ENCODE peak calls at places on chromosome 19, in four cellular contexts. One of them, this sample, is unnamed.

GRCh38 chr19:40416918-40417713 is 3.9 kb upstream of the PRX start:
- DNase-seq in H1: no peak
- DNase-seq in H9: no peak
- DNase-seq in neuronal stem cell: no peak
- DNase-seq in this sample: no peak

GRCh38 chr19:39083983-39084731 is at the start of gene ACP7:
- DNase-seq in neuronal stem cell: no peak
- DNase-seq in H1: no peak
- DNase-seq in H9: no peak
- DNase-seq in this sample: no peak

GRCh38 chr19:5477451-5478215 is 22.4 kb downstream of the ZNRF4 start:
- DNase-seq in H1: no peak
- DNase-seq in H9: no peak
- DNase-seq in neuronal stem cell: no peak
- DNase-seq in this sample: no peak

GRCh38 chr19:13010038-13010991 is 15.0 kb downstream of the NFIX start:
- DNase-seq in H1: no peak
- DNase-seq in neuronal stem cell: no peak
- DNase-seq in H9: peak; percentile 48
- DNase-seq in this sample: no peak

GRCh38 chr19:51194527-51195315 is 30.2 kb upstream of the CD33 start:
- DNase-seq in H1: no peak
- DNase-seq in neuronal stem cell: no peak
- DNase-seq in H9: no peak
- DNase-seq in this sample: no peak

GRCh38 chr19:5330307-5330720 is 10.3 kb downstream of the PTPRS start:
- DNase-seq in neuronal stem cell: no peak
- DNase-seq in H9: no peak
- DNase-seq in H1: no peak
- DNase-seq in this sample: no peak

GRCh38 chr19:2719910-2720776 is 1.0 kb downstream of the DIRAS1 start:
- DNase-seq in neuronal stem cell: no peak
- DNase-seq in H1: no peak
- DNase-seq in H9: peak; percentile 63
- DNase-seq in this sample: no peak

GRCh38 chr19:5904302-5905071 is at the start of gene VMAC:
- DNase-seq in neuronal stem cell: peak; percentile 100
- DNase-seq in H1: peak; percentile 100
- DNase-seq in H9: peak; percentile 100
- DNase-seq in this sample: peak; percentile 100

GRCh38 chr19:42010245-42011126 is 16.5 kb upstream of the ATP1A3 start:
- DNase-seq in H1: no peak
- DNase-seq in neuronal stem cell: no peak
- DNase-seq in H9: no peak
- DNase-seq in this sample: no peak

GRCh38 chr19:51127032-51127431 is 2.3 kb downstream of the SIGLEC9 start:
- DNase-seq in H9: no peak
- DNase-seq in H1: no peak
- DNase-seq in neuronal stem cell: no peak
- DNase-seq in this sample: no peak

GRCh38 chr19:36652958-36653357 is 13.7 kb downstream of the ZNF461 start:
- DNase-seq in H9: no peak
- DNase-seq in H1: no peak
- DNase-seq in neuronal stem cell: no peak
- DNase-seq in this sample: no peak

GRCh38 chr19:56884481-56884880 is 44.0 kb upstream of the PEG3 start:
- DNase-seq in H1: no peak
- DNase-seq in H9: no peak
- DNase-seq in neuronal stem cell: no peak
- DNase-seq in this sample: peak; percentile 66

GRCh38 chr19:50878851-50879250 is 5.6 kb downstream of the KLK2 start:
- DNase-seq in H1: no peak
- DNase-seq in H9: no peak
- DNase-seq in neuronal stem cell: no peak
- DNase-seq in this sample: no peak

GRCh38 chr19:39415111-39416046 is 2.9 kb downstream of the PLEKHG2 start:
- DNase-seq in neuronal stem cell: no peak
- DNase-seq in H1: no peak
- DNase-seq in H9: peak; percentile 74
- DNase-seq in this sample: no peak

GRCh38 chr19:4197625-4198466 is 15.4 kb downstream of the ANKRD24 start:
- DNase-seq in H1: no peak
- DNase-seq in neuronal stem cell: no peak
- DNase-seq in H9: peak; percentile 63
- DNase-seq in this sample: no peak

GRCh38 chr19:48925240-48925843 is 8.2 kb upstream of the DHDH start:
- DNase-seq in H1: no peak
- DNase-seq in neuronal stem cell: no peak
- DNase-seq in H9: no peak
- DNase-seq in this sample: no peak

DNA sequence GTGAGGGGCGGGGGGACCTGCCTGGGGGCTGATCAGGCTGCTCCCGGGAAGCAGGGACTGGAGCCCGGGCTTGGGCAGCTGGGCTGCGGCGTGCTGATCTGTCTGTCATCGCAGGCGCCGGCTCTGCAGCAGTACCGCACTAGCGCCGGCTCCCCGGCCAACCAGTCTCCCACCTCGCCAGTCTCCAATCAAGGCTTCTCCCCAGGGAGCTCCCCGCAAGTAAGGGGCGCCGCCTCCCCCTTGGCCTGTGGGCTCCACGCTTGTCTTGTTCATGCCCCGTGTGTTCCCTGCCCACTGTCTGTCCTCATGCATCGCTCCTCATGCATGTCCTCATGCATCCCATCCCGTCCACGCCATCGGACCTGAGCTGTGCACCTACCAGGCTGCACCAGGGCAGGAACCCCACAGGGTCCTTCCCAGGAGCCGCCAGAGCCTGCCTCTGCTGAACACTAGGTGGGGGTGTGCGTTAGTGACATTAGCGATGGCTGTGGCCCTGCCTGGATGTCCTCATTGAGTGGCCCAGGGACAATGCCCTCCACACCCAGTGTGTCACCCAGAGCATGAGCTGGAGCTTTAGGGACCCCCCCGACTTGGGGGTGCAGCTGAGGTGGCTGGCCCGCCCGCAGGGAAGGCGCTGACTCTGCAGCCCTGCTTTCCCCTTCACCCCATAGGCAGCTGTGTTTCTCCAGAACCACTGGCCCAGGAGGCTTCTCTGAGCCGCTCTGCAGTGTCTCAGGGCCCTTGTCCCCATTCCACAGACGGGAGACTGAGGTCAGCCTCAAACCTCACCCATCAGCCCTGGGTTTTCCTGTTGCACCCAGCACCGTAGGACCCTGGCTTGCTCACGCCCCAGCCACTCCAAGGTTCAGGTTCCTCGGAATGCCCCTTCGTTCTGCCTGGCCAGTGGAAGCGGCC is 19.5 kb downstream of the COMP start:
- DNase-seq in H1: no peak
- DNase-seq in H9: peak; percentile 62
- DNase-seq in neuronal stem cell: no peak
- DNase-seq in this sample: no peak
- H4K91ac ChIP-seq in H1: no peak overlapping the region
- H4K91ac ChIP-seq in H9: no peak overlapping the region
- H4K91ac ChIP-seq in neuronal stem cell: no peak overlapping the region
- H4K91ac ChIP-seq in this sample: no peak overlapping the region

GRCh38 chr19:28961772-28962500 is 251.0 kb downstream of the UQCRFS1 start:
- DNase-seq in H9: no peak
- DNase-seq in neuronal stem cell: no peak
- DNase-seq in H1: no peak
- DNase-seq in this sample: peak; percentile 18
- H3K23ac ChIP-seq in H9: no peak overlapping the region
- H3K23ac ChIP-seq in neuronal stem cell: no peak overlapping the region
- H3K23ac ChIP-seq in H1: no peak overlapping the region
- H3K23ac ChIP-seq in this sample: no peak overlapping the region

GRCh38 chr19:35042954-35043604 is 1.6 kb downstream of the HPN start:
- DNase-seq in neuronal stem cell: no peak
- DNase-seq in H9: no peak
- DNase-seq in H1: no peak
- DNase-seq in this sample: no peak

GRCh38 chr19:35042056-35042730 is 672 bp downstream of the HPN start:
- DNase-seq in H9: no peak
- DNase-seq in neuronal stem cell: no peak
- DNase-seq in H1: no peak
- DNase-seq in this sample: no peak

GRCh38 chr19:35040474-35040825 is 1.1 kb upstream of the HPN start:
- DNase-seq in H9: no peak
- DNase-seq in H1: no peak
- DNase-seq in neuronal stem cell: no peak
- DNase-seq in this sample: no peak

GRCh38 chr19:35040826-35041547 is 534 bp upstream of the HPN start:
- DNase-seq in neuronal stem cell: no peak
- DNase-seq in H9: peak; percentile 87
- DNase-seq in H1: no peak
- DNase-seq in this sample: peak; percentile 26

DNA sequence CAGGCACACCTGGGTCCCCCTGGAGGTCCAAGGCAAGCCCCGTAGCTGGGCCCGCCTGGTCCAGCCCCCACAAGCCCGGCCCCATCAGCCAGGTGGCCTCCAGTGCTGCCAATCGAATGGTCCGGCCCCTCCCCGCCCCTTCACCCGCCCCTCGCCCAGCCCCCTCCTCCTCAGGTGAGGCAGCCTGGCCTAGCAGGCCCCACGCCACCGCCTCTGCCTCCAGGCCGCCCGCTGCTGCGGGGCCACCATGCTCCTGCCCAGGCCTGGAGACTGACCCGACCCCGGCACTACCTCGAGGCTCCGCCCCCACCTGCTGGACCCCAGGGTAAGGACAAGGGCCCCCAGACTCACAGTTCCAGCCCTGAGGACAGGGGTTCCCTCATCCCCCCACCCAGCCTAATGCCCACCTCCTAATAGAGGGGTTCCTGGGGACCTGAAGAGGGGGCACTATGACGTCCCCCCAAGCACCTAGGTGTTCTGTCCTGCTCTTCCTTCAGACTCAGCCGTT is at the start of gene HPN:
- DNase-seq in neuronal stem cell: no peak
- DNase-seq in H1: no peak
- DNase-seq in H9: peak; percentile 96
- DNase-seq in this sample: no peak
- H2BK5ac ChIP-seq in neuronal stem cell: peak within 1 kb of the TSS; percentile 5
- H2BK5ac ChIP-seq in H1: peak within 1 kb of the TSS; percentile 93
- H2BK5ac ChIP-seq in H9: no peak within 1 kb of the TSS
- H2BK5ac ChIP-seq in this sample: peak within 1 kb of the TSS; percentile 77

DNA sequence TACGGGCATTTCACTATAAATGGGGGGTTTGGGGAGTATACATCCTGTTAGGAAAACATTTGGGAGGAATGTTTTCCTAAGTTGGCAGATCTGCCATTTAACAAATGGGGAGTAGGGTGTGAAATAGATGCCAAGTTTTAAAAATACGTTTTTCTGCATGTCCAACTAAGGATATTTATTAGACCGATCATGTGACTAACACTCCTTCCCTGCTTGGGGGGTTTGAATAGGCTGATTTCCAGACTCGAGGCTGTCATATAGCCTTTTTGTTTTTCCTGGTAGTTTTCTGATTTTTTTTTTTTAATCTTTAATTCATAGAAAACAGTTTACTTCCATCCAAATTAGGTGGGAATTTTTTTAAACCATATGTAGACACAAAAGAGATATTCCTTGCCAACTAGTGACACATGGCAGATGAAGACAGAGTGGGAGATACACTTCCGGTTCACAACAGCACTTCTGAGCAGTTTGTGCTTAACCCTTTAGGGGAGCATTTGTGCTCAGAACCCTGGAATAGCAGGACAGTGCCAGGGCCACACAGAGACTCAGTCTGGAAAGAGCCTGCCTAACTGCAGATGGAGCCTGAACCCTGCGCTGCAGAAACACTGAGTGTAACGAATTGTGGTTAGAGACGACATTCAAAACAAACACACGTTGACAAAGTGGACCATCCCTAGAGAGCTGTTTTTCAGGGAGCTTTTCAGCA is 5.6 kb upstream of the GATAD2A start:
- DNase-seq in H1: no peak
- DNase-seq in neuronal stem cell: no peak
- DNase-seq in H9: no peak
- DNase-seq in this sample: no peak
- H4K91ac ChIP-seq in H1: no peak overlapping the region
- H4K91ac ChIP-seq in neuronal stem cell: no peak overlapping the region
- H4K91ac ChIP-seq in H9: no peak overlapping the region
- H4K91ac ChIP-seq in this sample: no peak overlapping the region

DNA sequence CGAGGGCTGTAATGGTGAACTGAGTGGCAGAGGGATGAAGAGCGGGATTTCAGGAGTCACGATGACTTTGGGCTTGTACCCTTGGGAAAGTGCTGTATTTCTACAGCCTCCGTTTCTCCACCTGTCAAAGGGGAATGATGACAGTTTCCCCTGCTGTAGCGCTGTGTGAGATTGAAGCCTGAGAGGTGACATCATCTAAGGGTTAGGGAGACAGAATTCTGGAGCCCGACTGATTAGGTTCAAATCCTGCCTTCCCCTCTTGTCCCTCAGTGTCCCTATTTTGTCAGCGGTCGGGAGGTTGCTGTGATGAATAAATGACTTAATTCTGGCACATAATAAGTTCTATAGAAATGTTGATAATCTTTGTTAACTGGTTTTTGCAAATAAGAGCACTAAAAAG is 693 bp downstream of the MRPL4 start:
- DNase-seq in H1: no peak
- DNase-seq in neuronal stem cell: no peak
- DNase-seq in H9: no peak
- DNase-seq in this sample: no peak
- H3K23ac ChIP-seq in H1: peak overlapping the region; percentile 3
- H3K23ac ChIP-seq in neuronal stem cell: peak overlapping the region; percentile 92
- H3K23ac ChIP-seq in H9: no peak overlapping the region
- H3K23ac ChIP-seq in this sample: no peak overlapping the region

GRCh38 chr19:47389150-47389556 is 30.2 kb downstream of the MEIS3 start:
- DNase-seq in H9: no peak
- DNase-seq in H1: no peak
- DNase-seq in neuronal stem cell: no peak
- DNase-seq in this sample: peak; percentile 21

GRCh38 chr19:47390533-47391488 is 28.5 kb downstream of the MEIS3 start:
- DNase-seq in H9: no peak
- DNase-seq in H1: no peak
- DNase-seq in neuronal stem cell: no peak
- DNase-seq in this sample: no peak

DNA sequence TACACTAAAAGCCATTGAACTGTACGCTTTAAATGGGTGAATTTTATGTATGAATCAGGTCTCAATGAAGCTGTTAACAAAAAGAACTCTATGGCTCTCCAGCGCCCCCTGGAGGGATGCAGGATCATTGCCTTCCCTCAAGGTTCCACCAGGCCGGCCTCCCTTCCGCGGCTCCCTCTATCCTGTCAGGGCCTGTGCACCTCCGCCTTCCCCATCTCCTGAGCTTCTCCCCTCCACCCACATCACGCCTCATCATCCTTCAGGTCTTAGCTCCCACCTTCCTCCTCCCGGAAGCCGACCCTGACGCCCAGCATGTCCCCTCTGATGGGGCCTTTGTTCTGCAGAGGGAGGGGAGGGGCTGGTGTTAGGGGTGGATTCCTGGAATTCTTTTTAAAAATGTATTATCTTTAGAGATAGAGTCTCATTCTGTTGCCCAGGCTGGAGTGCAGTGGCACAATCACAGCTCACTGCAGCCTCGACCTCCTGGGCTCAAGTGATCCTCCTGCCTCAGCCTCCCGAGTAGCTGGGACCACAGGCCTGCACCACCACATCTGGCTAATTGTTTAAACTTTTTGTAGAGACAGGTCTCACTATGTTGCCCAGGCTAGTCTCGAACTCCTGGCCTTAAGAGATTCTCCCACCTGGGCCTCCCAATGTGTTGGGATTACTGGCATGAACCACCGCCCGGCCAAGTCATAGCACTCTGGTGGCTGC is 27.7 kb downstream of the MEIS3 start:
- DNase-seq in H1: peak; percentile 89
- DNase-seq in H9: peak; percentile 95
- DNase-seq in neuronal stem cell: peak; percentile 52
- DNase-seq in this sample: peak; percentile 85
- H2BK5ac ChIP-seq in H1: peak overlapping the region; percentile 92
- H2BK5ac ChIP-seq in H9: no peak overlapping the region
- H2BK5ac ChIP-seq in neuronal stem cell: no peak overlapping the region
- H2BK5ac ChIP-seq in this sample: no peak overlapping the region

GRCh38 chr19:16073988-16074387 is 2.3 kb upstream of the TPM4 start:
- DNase-seq in H1: no peak
- DNase-seq in H9: no peak
- DNase-seq in neuronal stem cell: no peak
- DNase-seq in this sample: no peak
- H4K91ac ChIP-seq in H1: no peak overlapping the region
- H4K91ac ChIP-seq in H9: no peak overlapping the region
- H4K91ac ChIP-seq in neuronal stem cell: no peak overlapping the region
- H4K91ac ChIP-seq in this sample: no peak overlapping the region

This sample was measured in trophoblast cell.